ENCODE peak calls at places on chromosome 15, in four cellular contexts. B is activated CD8-positive, alpha-beta memory T cell treated with anti-CD3 and anti-CD28 coated beads for 48 hours; E is WERI-Rb-1; F is Karpas-422. O is an unnamed sample.

GRCh38 chr15:67130673-67131601 is 65.5 kb downstream of the SMAD3 start:
- DNase-seq in B (no peak), E (no peak), F (no peak), O (no peak)

GRCh38 chr15:72472907-72473669 is 1.0 kb upstream of the ARIH1 start:
- DNase-seq in F (peak), E (no peak), B (no peak), O (peak)

GRCh38 chr15:40340740-40341400 is at the start of gene CCDC9B:
- DNase-seq in F (no peak), E (no peak), B (no peak), O (peak)

GRCh38 chr15:90084876-90085423 is 17.3 kb downstream of the IDH2 start:
- DNase-seq in B (no peak), E (no peak), F (no peak), O (no peak)

GRCh38 chr15:39575180-39575579 is 5.7 kb upstream of the THBS1 start:
- DNase-seq in F (peak), E (no peak), B (no peak), O (no peak)

GRCh38 chr15:40354408-40355171 is 3.4 kb upstream of the DISP2 start:
- DNase-seq in B (no peak), F (peak), E (peak), O (peak)

GRCh38 chr15:65550681-65551098 is 20.4 kb downstream of the HACD3 start:
- DNase-seq in F (no peak), B (no peak), E (no peak), O (no peak)

GRCh38 chr15:40441012-40441735 is 421 bp downstream of the BAHD1 start:
- DNase-seq in F (peak), E (no peak), B (no peak), O (no peak)

GRCh38 chr15:91186892-91187644 is 87.0 kb downstream of the SV2B start:
- DNase-seq in F (no peak), E (no peak), B (no peak), O (no peak)

GRCh38 chr15:63943829-63944680 is 102.2 kb downstream of the DAPK2 start:
- DNase-seq in E (no peak), F (no peak), B (no peak), O (no peak)

GRCh38 chr15:73571346-73571745 is 61.8 kb downstream of the NPTN start:
- DNase-seq in B (no peak), E (no peak), F (no peak), O (no peak)

GRCh38 chr15:48374472-48374871 is 43.2 kb downstream of the DUT start:
- DNase-seq in E (no peak), F (no peak), B (no peak), O (no peak)

GRCh38 chr15:96849501-96849900 is 519.0 kb downstream of the NR2F2 start:
- DNase-seq in B (no peak), F (no peak), E (no peak), O (no peak)

GRCh38 chr15:86620636-86621349 is 541.1 kb downstream of the AGBL1 start:
- DNase-seq in E (no peak), B (no peak), F (no peak), O (no peak)

GRCh38 chr15:88621789-88622604 is 857 bp downstream of the AEN start:
- DNase-seq in B (no peak), E (no peak), F (peak), O (no peak)

GRCh38 chr15:74156678-74157411 is 16.7 kb upstream of the ISLR start:
- DNase-seq in F (no peak), E (no peak), B (no peak), O (peak)

GRCh38 chr15:85743392-85744045 is 51.2 kb downstream of the KLHL25 start:
- DNase-seq in F (no peak), B (no peak), E (no peak), O (no peak)

GRCh38 chr15:89042387-89042786 is 45.9 kb upstream of the ABHD2 start:
- DNase-seq in E (no peak), B (no peak), F (no peak), O (no peak)